ENCODE peak calls at places on chromosome 10, in eight cellular contexts. Y, L, N, E, Z, I, J and S are unnamed samples.

GRCh38 chr10:110168601-110169481 is 38.6 kb upstream of the MXI1 start:
- DNase-seq in N (no peak), I (no peak), L (no peak), E (no peak), Z (no peak), J (peak; percentile 53), Y (no peak), S (no peak)

GRCh38 chr10:123928427-123928826 is 36.8 kb upstream of the CPXM2 start:
- DNase-seq in N (no peak), I (no peak), Y (no peak), E (no peak), J (no peak), Z (no peak), L (no peak), S (no peak)

GRCh38 chr10:132893090-132893489 is 49.3 kb downstream of the CFAP46 start:
- DNase-seq in J (no peak), I (no peak), N (no peak), Y (no peak), Z (no peak), E (no peak), L (no peak), S (no peak)

GRCh38 chr10:118511720-118512119 is 83.7 kb downstream of the PRLHR start:
- DNase-seq in L (no peak), N (no peak), Y (no peak), J (no peak), I (no peak), E (no peak), Z (no peak), S (no peak)

GRCh38 chr10:72353963-72354355 is 760 bp downstream of the DNAJB12 start:
- DNase-seq in Z (no peak), L (peak; percentile 15), N (peak; percentile 65), Y (no peak), J (peak; percentile 44), I (no peak), E (no peak), S (no peak)

GRCh38 chr10:96863922-96864543 is 31.9 kb downstream of the LCOR start:
- DNase-seq in I (no peak), E (no peak), N (no peak), Z (no peak), J (peak; percentile 58), Y (no peak), L (peak; percentile 40), S (no peak)

GRCh38 chr10:11162828-11163599 is 145.3 kb downstream of the CELF2 start:
- DNase-seq in E (peak; percentile 76), I (peak; percentile 95), Z (peak; percentile 82), N (no peak), J (no peak), L (no peak), Y (peak; percentile 68), S (peak; percentile 62)

GRCh38 chr10:102024799-102025198 is 31.2 kb downstream of the ARMH3 start:
- DNase-seq in L (no peak), I (no peak), Y (no peak), J (no peak), N (no peak), Z (no peak), E (no peak), S (no peak)

GRCh38 chr10:8591619-8592018 is 537.1 kb downstream of the GATA3 start:
- DNase-seq in E (no peak), L (no peak), J (no peak), Z (no peak), N (no peak), I (no peak), Y (no peak), S (no peak)

GRCh38 chr10:110569736-110570135 is 2.2 kb downstream of the SMC3 start:
- DNase-seq in Z (no peak), E (no peak), N (no peak), Y (no peak), I (no peak), L (no peak), J (peak; percentile 27), S (no peak)

GRCh38 chr10:96017227-96017687 is 26.1 kb upstream of the CCNJ start:
- DNase-seq in L (peak; percentile 54), N (no peak), I (peak; percentile 77), J (peak; percentile 82), E (no peak), Z (no peak), Y (no peak), S (peak; percentile 5)

GRCh38 chr10:44264244-44264643 is 120.7 kb downstream of the CXCL12 start:
- DNase-seq in E (no peak), N (no peak), I (no peak), Z (no peak), L (peak; percentile 17), J (no peak), Y (no peak), S (no peak)

GRCh38 chr10:114905450-114905849 is 32.5 kb upstream of the TRUB1 start:
- DNase-seq in J (no peak), Z (no peak), N (no peak), L (peak; percentile 16), I (no peak), E (no peak), Y (no peak), S (no peak)

GRCh38 chr10:52539463-52539862 is 225.4 kb downstream of the DKK1 start:
- DNase-seq in I (no peak), L (peak; percentile 47), Z (no peak), N (no peak), Y (no peak), J (no peak), E (no peak), S (no peak)

GRCh38 chr10:36280396-36280795 is 638.3 kb upstream of the FZD8 start:
- DNase-seq in Y (no peak), L (peak; percentile 54), Z (no peak), I (no peak), E (no peak), J (no peak), N (no peak), S (no peak)

GRCh38 chr10:29102233-29102632 is 186.6 kb upstream of the LYZL1 start:
- DNase-seq in J (no peak), Y (no peak), N (no peak), E (no peak), I (no peak), L (no peak), Z (no peak), S (no peak)

GRCh38 chr10:60645928-60646433 is 132.3 kb upstream of the CDK1 start:
- DNase-seq in L (no peak), J (no peak), Z (no peak), N (no peak), I (no peak), E (no peak), Y (no peak), S (no peak)

GRCh38 chr10:132805599-132805998 is 19.7 kb upstream of the NKX6-2 start:
- DNase-seq in E (no peak), Z (no peak), L (no peak), J (no peak), Y (no peak), I (no peak), N (no peak), S (no peak)

GRCh38 chr10:99426689-99427088 is 3.7 kb downstream of the GOT1 start:
- DNase-seq in I (no peak), Y (no peak), Z (no peak), E (no peak), L (no peak), N (no peak), J (no peak), S (no peak)

GRCh38 chr10:17029581-17030271 is 99.9 kb downstream of the CUBN start:
- DNase-seq in E (peak; percentile 71), Y (peak; percentile 45), Z (peak; percentile 77), N (peak; percentile 63), L (peak; percentile 87), J (peak; percentile 70), I (peak; percentile 47), S (peak; percentile 37)

GRCh38 chr10:3544561-3544960 is 240.4 kb downstream of the KLF6 start:
- DNase-seq in N (no peak), I (no peak), E (no peak), J (no peak), L (no peak), Z (no peak), Y (no peak), S (no peak)
- H3K9me3 ChIP-seq in N (no peaks in the 10 kb centered on the region), I (no peaks in the 10 kb centered on the region), E (peaks cover 4% of the 10 kb centered on the region), J (no peaks in the 10 kb centered on the region), L (no peaks in the 10 kb centered on the region), Z (no peaks in the 10 kb centered on the region), Y (no peaks in the 10 kb centered on the region), S (no peaks in the 10 kb centered on the region)

GRCh38 chr10:130301026-130301892 is 165.1 kb downstream of the GLRX3 start:
- DNase-seq in Z (peak; percentile 83), L (no peak), E (peak; percentile 49), I (peak; percentile 60), Y (peak; percentile 32), J (no peak), N (peak; percentile 42), S (peak; percentile 83)
- H3K9me3 ChIP-seq in Z (peaks cover 30% of the 10 kb centered on the region), L (peaks cover 18% of the 10 kb centered on the region), E (peaks cover 48% of the 10 kb centered on the region), I (no peaks in the 10 kb centered on the region), Y (peaks cover 4% of the 10 kb centered on the region), J (peaks cover 5% of the 10 kb centered on the region), N (no peaks in the 10 kb centered on the region), S (peaks cover 40% of the 10 kb centered on the region)

GRCh38 chr10:42419789-42420188 is 218.6 kb downstream of the ZNF33B start:
- DNase-seq in Z (no peak), I (no peak), E (no peak), Y (no peak), L (no peak), N (no peak), J (no peak), S (no peak)

GRCh38 chr10:42421812-42422211 is 216.6 kb downstream of the ZNF33B start:
- DNase-seq in E (no peak), Y (no peak), J (no peak), I (no peak), N (no peak), Z (no peak), L (no peak), S (no peak)

GRCh38 chr10:42428534-42428933 is 209.8 kb downstream of the ZNF33B start:
- DNase-seq in J (no peak), Z (no peak), L (no peak), E (no peak), N (no peak), Y (no peak), I (peak; percentile 12), S (no peak)

DNA sequence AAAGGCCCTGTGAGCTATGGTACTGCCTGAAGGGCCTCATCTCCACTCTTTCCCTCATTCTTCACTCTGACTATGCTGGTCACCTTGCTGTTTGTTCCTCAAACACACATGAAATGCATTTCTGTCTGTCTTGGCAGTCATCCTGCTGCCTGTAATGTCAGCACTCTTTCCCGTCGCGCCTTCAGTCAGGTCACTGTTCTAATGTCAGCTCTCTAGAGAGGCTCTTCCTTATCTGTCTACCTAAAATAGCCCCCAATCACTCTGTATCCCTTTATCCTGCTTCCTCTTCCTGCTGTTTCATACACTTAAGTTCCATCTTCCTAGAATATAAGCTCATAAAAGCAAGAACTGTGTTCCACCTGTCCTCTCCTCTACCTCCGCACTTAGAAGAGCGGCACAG is 215.5 kb downstream of the ZNF33B start:
- DNase-seq in Z (no peak), E (no peak), I (no peak), N (no peak), Y (no peak), J (no peak), L (no peak), S (no peak)
- H3K9me3 ChIP-seq in Z (no peaks in the 10 kb centered on the region), E (no peaks in the 10 kb centered on the region), I (no peaks in the 10 kb centered on the region), N (no peaks in the 10 kb centered on the region), Y (no peaks in the 10 kb centered on the region), J (no peaks in the 10 kb centered on the region), L (peaks cover 12% of the 10 kb centered on the region), S (no peaks in the 10 kb centered on the region)

DNA sequence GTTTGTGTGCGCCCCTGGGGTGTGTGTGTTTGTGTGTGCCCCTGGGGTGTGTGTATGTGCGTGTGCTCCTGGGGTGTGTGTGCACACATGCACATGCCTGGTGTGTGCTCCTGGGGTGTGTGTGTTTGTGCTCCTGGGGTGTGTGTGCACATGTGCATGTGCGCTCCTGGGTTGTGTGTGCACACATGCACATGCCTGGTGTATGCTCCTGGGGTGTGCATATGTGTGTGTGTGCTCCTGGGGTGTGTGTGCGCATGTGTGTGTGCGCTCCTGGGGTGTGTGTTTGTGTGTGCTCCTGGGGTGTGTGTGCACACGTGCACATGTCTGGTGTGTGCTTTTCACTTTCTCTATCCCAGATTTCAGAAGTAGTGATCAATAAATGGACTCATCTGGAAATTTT is 321.0 kb downstream of the WDR37 start:
- DNase-seq in J (no peak), E (no peak), Y (no peak), N (no peak), Z (no peak), L (no peak), I (no peak), S (no peak)
- H3K9me3 ChIP-seq in J (no peaks in the 10 kb centered on the region), E (no peaks in the 10 kb centered on the region), Y (no peaks in the 10 kb centered on the region), N (no peaks in the 10 kb centered on the region), Z (no peaks in the 10 kb centered on the region), L (peaks cover 49% of the 10 kb centered on the region), I (no peaks in the 10 kb centered on the region), S (no peaks in the 10 kb centered on the region)